ENCODE peak calls at places on chromosomes 7 and 10, in seven cellular contexts. Z, H, E, M, B, F and V are unnamed samples.

GRCh38 chr10:110898391-110898790 is 20.6 kb downstream of the BBIP1 start:
- DNase-seq in Z (no peak), H (no peak), E (no peak), M (no peak), B (no peak), F (no peak), V (no peak)

GRCh38 chr7:143447500-143447899 is 4.2 kb downstream of the TAS2R60 start:
- DNase-seq in Z (no peak), H (no peak), E (no peak), M (no peak), B (no peak), F (peak), V (no peak)

GRCh38 chr10:97412891-97413304 is 11.8 kb upstream of the RRP12 start:
- DNase-seq in Z (no peak), H (no peak), E (no peak), M (peak), B (no peak), F (no peak), V (no peak)

GRCh38 chr7:92158660-92159575 is 20.0 kb downstream of the LRRD1 start:
- DNase-seq in Z (peak), H (peak), E (no peak), M (no peak), B (no peak), F (no peak), V (no peak)

GRCh38 chr7:92916751-92917369 is 80.5 kb upstream of the CDK6 start:
- DNase-seq in Z (peak), H (no peak), E (no peak), M (no peak), B (no peak), F (peak), V (no peak)

GRCh38 chr7:123770378-123770777 is 21.6 kb upstream of the WASL start:
- DNase-seq in Z (peak), H (no peak), E (no peak), M (peak), B (no peak), F (no peak), V (no peak)

GRCh38 chr7:70919491-70920073 is 212.4 kb upstream of the GALNT17 start:
- DNase-seq in Z (no peak), H (no peak), E (no peak), M (no peak), B (no peak), F (no peak), V (no peak)

GRCh38 chr7:5693529-5693928 is 87.9 kb downstream of the RNF216 start:
- DNase-seq in Z (no peak), H (no peak), E (no peak), M (no peak), B (peak), F (peak), V (peak)

GRCh38 chr7:47669178-47669878 is 87.4 kb upstream of the TNS3 start:
- DNase-seq in Z (peak), H (peak), E (no peak), M (peak), B (peak), F (peak), V (peak)

GRCh38 chr10:7773845-7774801 is 13.7 kb downstream of the KIN start:
- DNase-seq in Z (no peak), H (no peak), E (peak), M (no peak), B (peak), F (no peak), V (no peak)

GRCh38 chr7:133481676-133482075 is 228.8 kb downstream of the EXOC4 start:
- DNase-seq in Z (peak), H (peak), E (no peak), M (no peak), B (no peak), F (no peak), V (no peak)

GRCh38 chr10:101464082-101464481 is 110.1 kb downstream of the BTRC start:
- DNase-seq in Z (no peak), H (no peak), E (no peak), M (no peak), B (no peak), F (no peak), V (no peak)

GRCh38 chr10:120588311-120588710 is 131.3 kb downstream of the PLPP4 start:
- DNase-seq in Z (no peak), H (no peak), E (no peak), M (no peak), B (no peak), F (no peak), V (no peak)

GRCh38 chr7:130697791-130698190 is 11.4 kb upstream of the TSGA13 start:
- DNase-seq in Z (no peak), H (no peak), E (no peak), M (no peak), B (no peak), F (no peak), V (no peak)

GRCh38 chr10:78211476-78212110 is 177.9 kb downstream of the RPS24 start:
- DNase-seq in Z (peak), H (peak), E (no peak), M (peak), B (peak), F (no peak), V (no peak)

GRCh38 chr10:29628912-29629526 is 5.8 kb downstream of the SVIL start:
- DNase-seq in Z (no peak), H (no peak), E (no peak), M (no peak), B (no peak), F (no peak), V (no peak)

GRCh38 chr10:114849674-114850073 is 28.1 kb downstream of the FHIP2A start:
- DNase-seq in Z (no peak), H (no peak), E (no peak), M (peak), B (no peak), F (no peak), V (no peak)

GRCh38 chr10:75008952-75009351 is 102.5 kb upstream of the SAMD8 start:
- DNase-seq in Z (no peak), H (no peak), E (no peak), M (no peak), B (no peak), F (no peak), V (no peak)

GRCh38 chr10:66928000-66928770 is 2.3 kb downstream of the LRRTM3 start:
- DNase-seq in Z (no peak), H (no peak), E (peak), M (no peak), B (no peak), F (no peak), V (no peak)

GRCh38 chr7:130492519-130493274 is 812 bp downstream of the MEST start:
- DNase-seq in Z (no peak), H (no peak), E (no peak), M (no peak), B (no peak), F (no peak), V (no peak)

GRCh38 chr7:1675673-1676549 is 5.8 kb downstream of the ELFN1 start:
- DNase-seq in Z (no peak), H (no peak), E (no peak), M (no peak), B (no peak), F (no peak), V (no peak)

GRCh38 chr7:103985565-103986126 is 3.8 kb downstream of the RELN start:
- DNase-seq in Z (no peak), H (no peak), E (peak), M (no peak), B (no peak), F (no peak), V (no peak)

GRCh38 chr7:17965600-17965999 is 25.3 kb upstream of the SNX13 start:
- DNase-seq in Z (peak), H (no peak), E (no peak), M (no peak), B (no peak), F (peak), V (no peak)

GRCh38 chr10:27723436-27723835 is 22.2 kb downstream of the MKX start:
- DNase-seq in Z (no peak), H (no peak), E (no peak), M (no peak), B (no peak), F (no peak), V (no peak)

GRCh38 chr7:137625197-137625596 is 221.6 kb downstream of the DGKI start:
- DNase-seq in Z (no peak), H (no peak), E (no peak), M (no peak), B (no peak), F (no peak), V (no peak)

GRCh38 chr10:44647877-44648542 is 263.1 kb upstream of the CXCL12 start:
- DNase-seq in Z (no peak), H (peak), E (no peak), M (no peak), B (no peak), F (no peak), V (no peak)

GRCh38 chr10:122953827-122954730 is at the start of gene C10orf88:
- DNase-seq in Z (peak), H (peak), E (peak), M (peak), B (peak), F (peak), V (peak)

GRCh38 chr10:113977174-113977573 is 66.5 kb upstream of the ADRB1 start:
- DNase-seq in Z (no peak), H (no peak), E (no peak), M (no peak), B (no peak), F (no peak), V (no peak)

GRCh38 chr7:44388089-44388970 is 62.9 kb upstream of the CAMK2B start:
- DNase-seq in Z (no peak), H (no peak), E (peak), M (no peak), B (no peak), F (no peak), V (no peak)

GRCh38 chr7:55515569-55516279 is 56.6 kb downstream of the VOPP1 start:
- DNase-seq in Z (no peak), H (no peak), E (peak), M (no peak), B (peak), F (no peak), V (no peak)

GRCh38 chr10:24912214-24912613 is 40.2 kb downstream of the PRTFDC1 start:
- DNase-seq in Z (no peak), H (no peak), E (no peak), M (no peak), B (no peak), F (no peak), V (no peak)

GRCh38 chr10:46073564-46073963 is 27.5 kb upstream of the MSMB start:
- DNase-seq in Z (no peak), H (no peak), E (no peak), M (no peak), B (no peak), F (no peak), V (no peak)

GRCh38 chr7:149846021-149846420 is 7.8 kb downstream of the ZNF862 start:
- DNase-seq in Z (no peak), H (no peak), E (no peak), M (no peak), B (no peak), F (no peak), V (no peak)

GRCh38 chr7:46391215-46391614 is 470.1 kb upstream of the IGFBP3 start:
- DNase-seq in Z (no peak), H (no peak), E (no peak), M (no peak), B (no peak), F (no peak), V (no peak)